ENCODE peak calls at places on chromosomes 1 and 21, in ten cellular contexts. T, K, F, U, J, B, E, N, V and C are unnamed samples.
A peak's percentile ranks its signal among the peaks of the same experiment; 100 is the strongest.

GRCh38 chr1:202349263-202349928 is 897 bp downstream of the PPP1R12B start:
- DNase-seq in K (no peak), N (no peak), B (peak; percentile 73), U (peak; percentile 22), T (no peak), F (no peak), J (no peak), E (no peak), V (peak; percentile 56), C (peak; percentile 62)

GRCh38 chr1:53107090-53107489 is 35.3 kb downstream of the SLC1A7 start:
- DNase-seq in U (no peak), T (no peak), V (no peak), E (no peak), N (no peak), J (no peak), K (no peak), B (no peak), F (no peak), C (no peak)

GRCh38 chr1:109630881-109631512 is 11.4 kb downstream of the AMPD2 start:
- DNase-seq in B (no peak), V (no peak), E (no peak), T (no peak), N (no peak), U (no peak), F (no peak), K (no peak), J (peak; percentile 2), C (no peak)

GRCh38 chr1:85579619-85580018 is 942 bp upstream of the CCN1 start:
- DNase-seq in T (no peak), B (peak; percentile 75), J (peak; percentile 24), U (no peak), F (no peak), K (no peak), V (peak; percentile 42), E (no peak), N (no peak), C (no peak)

GRCh38 chr1:198950036-198950435 is 311.2 kb downstream of the PTPRC start:
- DNase-seq in T (no peak), K (no peak), U (no peak), J (no peak), E (no peak), B (no peak), N (no peak), V (no peak), F (no peak), C (no peak)

GRCh38 chr1:41037116-41037903 is 15.8 kb upstream of the SLFNL1 start:
- DNase-seq in U (no peak), F (no peak), T (no peak), K (no peak), B (no peak), E (no peak), V (no peak), J (no peak), N (no peak), C (no peak)

GRCh38 chr1:17185485-17185860 is 19.5 kb upstream of the PADI1 start:
- DNase-seq in J (no peak), E (peak; percentile 29), N (no peak), K (no peak), F (no peak), V (no peak), U (no peak), B (no peak), T (no peak), C (no peak)

GRCh38 chr1:24588573-24588972 is 32.7 kb downstream of the NCMAP start:
- DNase-seq in V (no peak), U (no peak), F (no peak), T (no peak), K (no peak), N (no peak), J (no peak), B (no peak), E (no peak), C (no peak)

GRCh38 chr21:25487046-25487594 is 120.2 kb downstream of the MRPL39 start:
- DNase-seq in F (no peak), V (no peak), K (no peak), U (no peak), T (no peak), J (no peak), E (no peak), B (no peak), N (no peak), C (peak; percentile 40)

GRCh38 chr1:220791287-220791686 is 4.6 kb downstream of the MTARC1 start:
- DNase-seq in T (no peak), F (no peak), V (no peak), K (no peak), E (no peak), U (peak; percentile 84), B (no peak), J (peak; percentile 33), N (no peak), C (no peak)

GRCh38 chr1:79657916-79658662 is 651.6 kb upstream of the ADGRL4 start:
- DNase-seq in V (no peak), K (no peak), N (no peak), E (no peak), F (no peak), T (no peak), U (peak; percentile 49), B (peak; percentile 80), J (no peak), C (peak; percentile 2)

GRCh38 chr1:63893976-63894375 is 120.2 kb downstream of the ROR1 start:
- DNase-seq in E (no peak), T (no peak), K (no peak), V (no peak), J (no peak), N (no peak), F (no peak), B (no peak), U (no peak), C (no peak)

GRCh38 chr1:87814573-87814972 is 485.9 kb downstream of the LMO4 start:
- DNase-seq in T (no peak), B (no peak), J (no peak), V (no peak), K (no peak), N (no peak), U (no peak), E (no peak), F (no peak), C (no peak)

GRCh38 chr21:32207096-32207716 is 71.6 kb downstream of the MIS18A start:
- DNase-seq in T (peak; percentile 17), V (no peak), J (no peak), N (no peak), F (no peak), E (no peak), K (no peak), U (peak; percentile 47), B (no peak), C (no peak)